ENCODE peak calls at places on chromosome 18, in seven cellular contexts. A is IMR-90, Y is trophoblast cell, L is H9, U is mesenchymal stem cell, E is mesendoderm, K is H1. S is an unnamed sample. For H3K4me1, the result is how much of the 10 kb centered on the place peaks cover.

GRCh38 chr18:63101811-63102210 is 217.8 kb downstream of the BCL2 start:
- DNase-seq in A (no peak), L (no peak), K (no peak), U (no peak), Y (no peak), E (no peak), S (no peak)

GRCh38 chr18:13461488-13461887 is 242.9 kb downstream of the LDLRAD4 start:
- DNase-seq in E (no peak), U (no peak), K (no peak), A (no peak), Y (no peak), L (no peak), S (no peak)

GRCh38 chr18:63603772-63604171 is 16.6 kb downstream of the SERPINB13 start:
- DNase-seq in K (no peak), Y (no peak), A (peak), L (no peak), U (no peak), E (no peak), S (no peak)

GRCh38 chr18:49778826-49779465 is 34.4 kb downstream of the ACAA2 start:
- DNase-seq in K (no peak), U (no peak), Y (no peak), L (no peak), A (no peak), E (peak), S (no peak)

GRCh38 chr18:12031836-12032235 is 50.5 kb downstream of the IMPA2 start:
- DNase-seq in A (peak), E (no peak), L (no peak), U (no peak), K (peak), Y (no peak), S (no peak)

GRCh38 chr18:41323044-41323443 is 632.0 kb upstream of the PIK3C3 start:
- DNase-seq in Y (no peak), A (peak), U (peak), K (no peak), L (no peak), E (no peak), S (no peak)

GRCh38 chr18:45370190-45371010 is 244.9 kb upstream of the SLC14A2 start:
- DNase-seq in Y (no peak), L (no peak), U (no peak), K (no peak), E (peak), A (no peak), S (no peak)

GRCh38 chr18:61896767-61897166 is 4.0 kb upstream of the RNF152 start:
- DNase-seq in L (no peak), Y (no peak), E (peak), K (no peak), U (peak), A (peak), S (peak)

GRCh38 chr18:37541517-37541916 is 24.1 kb downstream of the CELF4 start:
- DNase-seq in A (no peak), E (no peak), K (no peak), Y (no peak), U (no peak), L (no peak), S (no peak)

GRCh38 chr18:47054369-47054768 is 18.9 kb upstream of the ELOA2 start:
- DNase-seq in E (no peak), A (no peak), L (no peak), K (no peak), Y (no peak), U (no peak), S (no peak)

GRCh38 chr18:59631583-59632181 is 65.5 kb downstream of the CCBE1 start:
- DNase-seq in L (peak), E (peak), Y (no peak), K (peak), A (peak), U (peak), S (peak)

GRCh38 chr18:79595876-79596374 is 83.7 kb upstream of the CTDP1 start:
- DNase-seq in U (no peak), A (no peak), E (no peak), K (no peak), L (no peak), Y (no peak), S (no peak)

GRCh38 chr18:54946149-54946581 is 13.1 kb downstream of the CCDC68 start:
- DNase-seq in U (peak), E (no peak), Y (peak), A (peak), K (no peak), L (no peak), S (no peak)

GRCh38 chr18:25830787-25831186 is 259.6 kb downstream of the SS18 start:
- DNase-seq in K (no peak), Y (peak), U (peak), L (no peak), A (peak), E (peak), S (no peak)

GRCh38 chr18:5295231-5295920 is at the start of gene ZBTB14:
- DNase-seq in K (peak), Y (peak), U (peak), E (peak), L (peak), A (peak), S (peak)

GRCh38 chr18:8744038-8744437 is 38.7 kb downstream of the MTCL1 start:
- DNase-seq in K (no peak), L (no peak), E (no peak), A (no peak), U (no peak), Y (no peak), S (no peak)

GRCh38 chr18:987325-988186 is 82.9 kb downstream of the ADCYAP1 start:
- DNase-seq in L (no peak), E (no peak), Y (peak), K (no peak), A (no peak), U (no peak), S (no peak)

GRCh38 chr18:49858309-49859005 is 45.1 kb upstream of the ACAA2 start:
- DNase-seq in L (peak), A (peak), K (peak), Y (peak), U (peak), E (peak), S (peak)

GRCh38 chr18:73366713-73367112 is 498.9 kb upstream of the NETO1 start:
- DNase-seq in Y (no peak), U (no peak), A (peak), K (no peak), L (no peak), E (peak), S (no peak)

GRCh38 chr18:41146301-41146700 is 808.7 kb upstream of the PIK3C3 start:
- DNase-seq in E (peak), A (no peak), U (no peak), L (no peak), K (no peak), Y (no peak), S (no peak)

GRCh38 chr18:44882163-44882881 is 201.6 kb downstream of the SETBP1 start:
- DNase-seq in Y (no peak), U (no peak), E (no peak), K (no peak), L (no peak), A (no peak), S (no peak)

GRCh38 chr18:8052237-8052701 is 485.2 kb downstream of the PTPRM start:
- DNase-seq in L (no peak), Y (peak), U (peak), E (peak), A (peak), K (no peak), S (no peak)

GRCh38 chr18:59606193-59607175 is 90.7 kb downstream of the CCBE1 start:
- DNase-seq in Y (peak), L (no peak), K (no peak), E (peak), A (peak), U (peak), S (no peak)

GRCh38 chr18:33781429-33781828 is 203.4 kb downstream of the ASXL3 start:
- DNase-seq in U (no peak), Y (no peak), K (no peak), A (no peak), L (no peak), E (no peak), S (no peak)

GRCh38 chr18:48000701-48001100 is 70.2 kb upstream of the SMAD2 start:
- DNase-seq in E (no peak), A (no peak), L (no peak), U (no peak), Y (no peak), K (no peak), S (no peak)

GRCh38 chr18:79947054-79947755 is 4.2 kb downstream of the SLC66A2 start:
- DNase-seq in Y (peak), E (no peak), U (no peak), A (peak), L (peak), K (no peak), S (no peak)

GRCh38 chr18:58269931-58270330 is 225.9 kb downstream of the NEDD4L start:
- DNase-seq in A (no peak), U (no peak), K (no peak), L (no peak), Y (peak), E (no peak), S (no peak)

GRCh38 chr18:46481048-46481846 is 175.8 kb downstream of the LOXHD1 start:
- DNase-seq in U (peak), Y (no peak), L (peak), A (peak), E (peak), K (peak), S (peak)

GRCh38 chr18:47912794-47913594 is 17.5 kb downstream of the SMAD2 start:
- DNase-seq in E (no peak), U (peak), Y (no peak), A (no peak), L (no peak), K (no peak), S (no peak)

GRCh38 chr18:51559902-51560287 is 362.4 kb upstream of the MEX3C start:
- DNase-seq in L (no peak), Y (no peak), K (no peak), E (peak), U (no peak), A (no peak), S (no peak)
- H3K23ac ChIP-seq in L (no peak), Y (no peak), K (no peak), E (no peak), U (no peak), A (no peak), S (no peak)

GRCh38 chr18:77124452-77124922 is 8.1 kb downstream of the MBP start:
- DNase-seq in A (no peak), L (no peak), E (peak), K (no peak), U (no peak), Y (no peak), S (no peak)
- H3K4me1 ChIP-seq in A (under half), L (under half), E (under half), K (under half), U (under half), Y (under half), S (under half)

DNA sequence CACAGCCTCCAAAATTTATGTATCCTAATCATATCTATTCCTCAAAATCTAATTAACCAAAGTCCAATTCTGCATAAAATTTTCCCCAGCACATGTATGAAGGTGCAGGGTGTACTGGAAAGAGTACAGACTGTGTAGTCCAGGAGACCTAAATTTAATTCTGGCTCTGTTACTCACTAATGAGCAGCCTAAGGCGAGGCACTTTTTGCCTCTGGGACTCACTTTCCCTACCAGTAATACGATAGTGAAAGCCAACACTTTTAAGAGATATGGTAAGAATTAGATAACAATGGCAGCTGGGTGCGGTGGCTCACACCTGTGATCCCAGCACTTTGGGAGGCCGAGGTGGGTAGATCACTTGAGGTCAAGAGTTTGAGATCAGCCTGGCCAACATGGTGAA is 177.7 kb downstream of the PIEZO2 start:
- DNase-seq in A (no peak), U (no peak), L (no peak), K (no peak), E (no peak), Y (no peak), S (no peak)
- H3K23ac ChIP-seq in A (no peak), U (no peak), L (no peak), K (no peak), E (no peak), Y (no peak), S (no peak)

GRCh38 chr18:2971741-2972552 is 41.0 kb downstream of the LPIN2 start:
- DNase-seq in A (no peak), E (no peak), Y (peak), L (no peak), U (peak), K (no peak), S (no peak)

GRCh38 chr18:2968559-2968958 is 44.4 kb downstream of the LPIN2 start:
- DNase-seq in Y (no peak), A (no peak), E (no peak), K (no peak), L (no peak), U (no peak), S (no peak)

GRCh38 chr18:2970762-2971659 is 41.9 kb downstream of the LPIN2 start:
- DNase-seq in Y (no peak), A (peak), K (no peak), U (peak), E (no peak), L (no peak), S (no peak)

GRCh38 chr18:2969695-2970094 is 43.2 kb downstream of the LPIN2 start:
- DNase-seq in K (no peak), E (no peak), Y (no peak), A (no peak), U (no peak), L (no peak), S (no peak)

DNA sequence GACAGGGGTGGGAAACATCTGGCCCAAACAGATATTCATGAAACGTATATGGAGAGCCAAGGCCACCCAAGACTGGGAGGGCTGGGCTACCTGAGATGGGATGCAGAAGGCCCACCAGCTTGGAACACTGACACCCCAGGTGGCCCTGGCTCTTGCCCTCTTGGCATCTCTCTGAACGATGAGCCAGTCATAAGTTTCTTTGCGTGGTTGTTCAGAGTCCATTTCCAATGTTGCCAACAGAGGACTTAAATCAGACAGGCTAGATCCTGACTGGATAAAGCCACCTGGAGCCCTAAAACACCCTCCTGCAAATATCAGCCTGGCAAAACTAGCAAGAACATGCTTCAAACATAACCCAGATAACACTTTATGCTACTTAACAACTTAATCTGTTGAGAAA is 42.6 kb downstream of the LPIN2 start:
- DNase-seq in K (no peak), L (no peak), Y (no peak), E (no peak), A (no peak), U (no peak), S (no peak)
- H3K4me1 ChIP-seq in K (under half), L (under half), Y (under half), E (under half), A (under half), U (under half), S (under half)

GRCh38 chr18:31722369-31722957 is 38.1 kb upstream of the B4GALT6 start:
- DNase-seq in U (peak), A (peak), Y (peak), E (peak), K (peak), L (peak), S (peak)
- H3K23ac ChIP-seq in U (no peak), A (no peak), Y (no peak), E (no peak), K (no peak), L (no peak), S (no peak)

GRCh38 chr18:76412818-76413565 is 82.0 kb downstream of the ZNF516 start:
- DNase-seq in U (no peak), K (no peak), E (no peak), L (no peak), Y (no peak), A (peak), S (no peak)
- H3K4me1 ChIP-seq in U (under half), K (under half), E (under half), L (under half), Y (under half), A (under half), S (under half)

S was measured in neuronal stem cell.